ENCODE peak calls at places on chromosome 17, in eight cellular contexts. V is right lobe of liver, B is GM12865, G is ovary, O is heart left ventricle, M is endodermal cell, D is uterus, N is fibroblast of pulmonary artery. P is an unnamed sample.

GRCh38 chr17:72116692-72117469 is 3.9 kb upstream of the SOX9 start:
- DNase-seq in M (peak), B (no peak), N (peak), G (no peak), D (no peak), O (no peak), V (no peak), P (no peak)

GRCh38 chr17:63329876-63330275 is 116.2 kb downstream of the CYB561 start:
- DNase-seq in O (no peak), B (no peak), V (no peak), G (no peak), D (no peak), M (no peak), N (no peak), P (no peak)

GRCh38 chr17:4054446-4054845 is 88.4 kb downstream of the ZZEF1 start:
- DNase-seq in M (no peak), B (no peak), D (no peak), V (no peak), O (no peak), N (no peak), G (no peak), P (no peak)

GRCh38 chr17:41064301-41064700 is 1.4 kb downstream of the KRTAP2-4 start:
- DNase-seq in V (no peak), D (no peak), O (no peak), B (no peak), N (no peak), G (no peak), M (no peak), P (no peak)

GRCh38 chr17:18877104-18877503 is 19.2 kb downstream of the PRPSAP2 start:
- DNase-seq in B (no peak), G (no peak), M (no peak), N (peak), O (no peak), D (no peak), V (no peak), P (no peak)

GRCh38 chr17:81491193-81491592 is 21.4 kb downstream of the ACTG1 start:
- DNase-seq in G (no peak), B (no peak), D (no peak), V (no peak), M (no peak), N (no peak), O (no peak), P (no peak)

GRCh38 chr17:14331982-14332298 is 31.1 kb downstream of the HS3ST3B1 start:
- DNase-seq in N (no peak), G (no peak), V (no peak), D (no peak), O (no peak), M (no peak), B (no peak), P (no peak)

GRCh38 chr17:28216032-28216431 is 103.0 kb upstream of the TMEM97 start:
- DNase-seq in G (no peak), N (no peak), D (no peak), M (no peak), B (no peak), V (no peak), O (no peak), P (no peak)

GRCh38 chr17:38464251-38464722 is 36.0 kb downstream of the ARHGAP23 start:
- DNase-seq in G (peak), N (peak), D (peak), V (no peak), O (peak), M (no peak), B (no peak), P (no peak)

GRCh38 chr17:17151962-17152361 is 54.2 kb downstream of the PLD6 start:
- DNase-seq in N (peak), B (peak), O (peak), M (no peak), D (peak), G (peak), V (peak), P (peak)

GRCh38 chr17:58535431-58535830 is 21.0 kb upstream of the MTMR4 start:
- DNase-seq in O (no peak), D (no peak), G (no peak), M (no peak), B (no peak), N (peak), V (no peak), P (no peak)

GRCh38 chr17:43766413-43767052 is 7.9 kb upstream of the SOST start:
- DNase-seq in N (peak), M (peak), G (peak), V (no peak), O (peak), B (peak), D (peak), P (no peak)

GRCh38 chr17:16342979-16343378 is 10.3 kb downstream of the CENPV start:
- DNase-seq in B (no peak), D (no peak), V (no peak), N (peak), G (no peak), O (no peak), M (no peak), P (no peak)

DNA sequence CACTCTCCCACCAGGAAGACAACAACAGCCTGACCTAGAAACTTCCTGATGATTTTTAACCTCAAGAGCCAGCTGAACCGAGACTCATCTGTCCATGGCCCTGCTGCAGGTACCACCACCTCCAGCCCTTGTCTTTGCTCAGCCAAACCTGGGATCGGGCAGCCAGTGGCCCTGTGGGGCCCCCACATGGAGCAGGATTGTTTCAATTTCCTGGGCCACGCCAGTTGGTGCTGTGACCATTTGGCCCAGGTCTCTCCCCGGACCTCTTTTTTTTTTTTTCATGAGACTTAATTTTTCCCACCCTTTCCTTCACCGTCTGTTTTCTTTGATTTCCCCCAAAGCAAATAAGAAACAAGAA is 8.3 kb upstream of the HOXB2 start:
- DNase-seq in B (no peak), G (no peak), N (no peak), V (no peak), M (no peak), O (no peak), D (no peak), P (no peak)
- H3K4me3 ChIP-seq in B (no peak), G (no peak), N (no peak), V (no peak), M (no peak), O (no peak), D (no peak), P (peak)

GRCh38 chr17:75526555-75527270 is 1.2 kb downstream of the LLGL2 start:
- DNase-seq in D (no peak), M (peak), N (no peak), O (no peak), G (no peak), B (no peak), V (no peak), P (no peak)
- TF ChIP-seq CTCF in D (no peak), M (no peak), N (no peak), O (no peak), G (no peak), B (no peak), V (no peak), P (no peak)

GRCh38 chr17:68709461-68709860 is 108.3 kb upstream of the FAM20A start:
- DNase-seq in D (no peak), M (no peak), O (no peak), V (no peak), N (no peak), B (no peak), G (no peak), P (no peak)

GRCh38 chr17:68707032-68707431 is 105.9 kb upstream of the FAM20A start:
- DNase-seq in N (no peak), G (no peak), B (no peak), M (no peak), V (no peak), D (no peak), O (no peak), P (no peak)

GRCh38 chr17:68705331-68706166 is 104.4 kb upstream of the FAM20A start:
- DNase-seq in B (no peak), N (no peak), D (no peak), M (no peak), O (no peak), V (no peak), G (no peak), P (no peak)

GRCh38 chr17:68704897-68705296 is 103.7 kb upstream of the FAM20A start:
- DNase-seq in N (no peak), M (no peak), D (no peak), B (no peak), O (peak), G (no peak), V (no peak), P (no peak)

GRCh38 chr17:68706351-68706750 is 105.2 kb upstream of the FAM20A start:
- DNase-seq in N (no peak), G (no peak), B (no peak), D (no peak), V (no peak), O (no peak), M (no peak), P (no peak)
- H3K4me3 ChIP-seq in N (no peak), G (no peak), B (no peak), D (no peak), V (no peak), O (no peak), M (no peak), P (no peak)

GRCh38 chr17:74813793-74814192 is 37.6 kb upstream of the NAT9 start:
- DNase-seq in B (no peak), O (no peak), V (no peak), M (no peak), D (no peak), G (no peak), N (no peak), P (no peak)

GRCh38 chr17:74815671-74816370 is 39.7 kb upstream of the NAT9 start:
- DNase-seq in V (no peak), G (no peak), B (no peak), M (peak), O (no peak), D (no peak), N (no peak), P (no peak)

GRCh38 chr17:74815067-74815466 is 38.9 kb upstream of the NAT9 start:
- DNase-seq in V (no peak), M (no peak), D (no peak), G (no peak), B (no peak), O (no peak), N (no peak), P (no peak)

GRCh38 chr17:74812109-74812864 is 36.1 kb upstream of the NAT9 start:
- DNase-seq in V (no peak), B (no peak), D (no peak), O (peak), N (no peak), M (no peak), G (peak), P (no peak)

DNA sequence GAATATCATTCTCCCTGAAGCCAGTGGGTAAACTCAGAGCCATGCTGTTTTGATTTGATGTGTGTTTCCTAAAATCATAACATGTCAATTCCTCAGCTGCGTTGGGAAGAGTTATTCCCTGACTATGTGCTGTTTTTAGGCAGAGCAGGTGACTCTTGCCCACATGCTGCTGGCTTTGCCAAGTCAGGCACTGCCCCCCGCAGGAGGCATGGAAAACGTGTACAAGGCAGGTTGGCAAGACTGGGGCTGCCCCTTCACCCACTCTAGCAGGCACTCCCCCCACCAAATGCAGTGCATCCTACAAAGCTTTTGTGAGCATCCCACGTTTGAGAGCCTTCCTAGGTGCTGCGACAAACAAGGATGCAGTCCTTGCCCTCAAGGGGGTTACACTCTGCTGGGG is 38.3 kb upstream of the NAT9 start:
- DNase-seq in V (no peak), B (no peak), N (no peak), D (no peak), M (no peak), O (no peak), G (no peak), P (no peak)
- TF ChIP-seq CTCF in V (peak), B (no peak), N (no peak), D (no peak), M (no peak), O (no peak), G (no peak), P (no peak)

DNA sequence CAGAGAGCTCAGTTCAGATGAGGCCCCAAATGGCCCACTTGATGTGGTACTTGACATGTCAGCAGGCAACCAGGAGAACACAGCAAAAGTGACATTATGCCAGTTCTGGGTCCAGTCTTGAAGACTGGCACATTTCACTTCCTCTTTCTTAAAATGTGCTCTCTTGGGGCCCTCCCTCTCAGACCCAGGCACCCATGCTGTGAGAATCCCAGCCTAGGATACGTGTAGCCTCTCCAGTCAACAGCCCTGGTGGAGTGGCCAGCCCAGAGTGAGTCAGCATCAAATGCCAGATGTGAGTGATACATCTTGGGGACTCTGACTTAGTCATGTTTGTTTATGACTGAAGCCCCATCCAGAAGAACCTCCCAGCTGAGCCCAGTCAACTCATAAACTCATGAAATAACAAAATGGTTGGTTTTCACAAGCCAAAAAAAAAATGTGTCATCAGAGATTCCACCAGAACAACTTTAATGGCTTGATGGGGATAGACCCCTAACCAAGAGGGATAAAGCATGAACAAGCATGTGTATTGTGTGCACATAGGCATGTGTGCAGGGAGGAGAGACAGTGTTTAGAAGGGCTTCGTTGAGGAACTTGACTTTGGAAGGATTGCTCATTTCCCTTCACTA is 82.5 kb upstream of the TNRC6C start:
- DNase-seq in D (no peak), B (peak), V (no peak), N (no peak), O (no peak), G (no peak), M (no peak), P (no peak)
- H3K4me3 ChIP-seq in D (no peak), B (no peak), V (no peak), N (no peak), O (no peak), G (no peak), M (no peak), P (no peak)

DNA sequence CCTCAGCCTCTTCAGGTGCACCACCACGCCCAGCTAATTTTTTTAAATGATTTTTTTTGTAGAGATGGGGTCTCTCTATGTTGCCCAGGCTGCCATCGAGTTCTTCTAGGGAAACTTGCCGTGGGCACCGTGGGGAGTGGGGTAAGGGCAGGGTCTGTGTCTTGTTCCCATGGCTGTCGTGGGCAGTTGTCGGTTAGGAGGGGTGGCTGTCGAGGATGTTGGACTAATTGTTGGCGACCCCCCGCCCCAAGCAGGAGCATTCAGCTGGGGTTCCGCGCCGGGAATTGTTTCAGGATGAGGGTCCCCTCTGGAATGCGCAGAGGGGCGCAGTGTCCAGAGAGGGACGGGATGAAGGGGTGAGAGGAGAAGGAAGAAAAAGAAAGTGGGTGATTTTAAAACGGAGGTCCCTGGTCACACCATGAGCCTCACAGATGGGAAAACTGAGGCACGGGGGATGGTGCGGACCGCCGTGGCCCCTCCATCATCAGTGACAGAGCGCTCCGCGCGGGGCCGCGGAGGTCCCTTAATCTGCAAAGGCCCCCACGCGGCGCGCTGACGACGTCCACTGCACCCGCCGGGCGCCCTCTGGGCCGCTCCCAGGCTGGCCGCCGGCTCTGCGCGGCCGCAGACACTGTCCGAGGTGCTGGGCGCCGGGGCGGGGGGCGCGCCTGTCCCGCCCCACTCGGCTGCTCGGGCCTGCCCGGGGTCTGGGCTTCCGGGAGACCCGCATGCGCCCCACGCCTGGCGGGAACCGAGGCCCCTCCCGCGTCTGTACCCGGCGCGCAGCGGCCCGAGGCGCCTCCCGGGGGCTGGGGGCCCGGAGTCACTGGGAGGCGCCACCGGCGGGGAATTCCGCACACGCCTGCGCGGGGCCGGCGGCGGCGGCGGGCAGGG is 763 bp upstream of the RNF213 start:
- DNase-seq in V (peak), N (peak), D (peak), B (peak), G (peak), M (peak), O (peak), P (peak)
- TF ChIP-seq CTCF in V (no peak), N (no peak), D (no peak), B (no peak), G (no peak), M (peak), O (no peak), P (no peak)

P was measured in astrocyte of the cerebellum.